ENCODE peak calls at places on chromosomes 12 and 14, in four cellular contexts. R is NB4, C is HT1080, T is Peyer's patch. Z is an unnamed sample.

GRCh38 chr12:123071401-123072304 is 79.2 kb downstream of the PITPNM2 start:
- DNase-seq in R (no peak), C (no peak), T (no peak), Z (no peak)

GRCh38 chr12:2248901-2249381 is 196.2 kb downstream of the CACNA1C start:
- DNase-seq in R (no peak), C (peak), T (peak), Z (no peak)

GRCh38 chr12:25250744-25251730 is at the start of gene KRAS:
- DNase-seq in R (peak), C (peak), T (peak), Z (peak)

GRCh38 chr14:49863483-49864262 is 11.1 kb upstream of the NEMF start:
- DNase-seq in R (peak), C (no peak), T (no peak), Z (peak)

GRCh38 chr14:66993512-66993911 is 195.7 kb upstream of the GARIN2 start:
- DNase-seq in R (no peak), C (no peak), T (no peak), Z (no peak)

GRCh38 chr12:53051058-53051880 is 1.4 kb downstream of the TNS2 start:
- DNase-seq in R (peak), C (no peak), T (peak), Z (no peak)

GRCh38 chr14:21486640-21487087 is 9.7 kb downstream of the TOX4 start:
- DNase-seq in R (no peak), C (no peak), T (no peak), Z (no peak)

GRCh38 chr12:116979109-116979508 is 68.4 kb downstream of the FBXW8 start:
- DNase-seq in R (no peak), C (no peak), T (no peak), Z (no peak)

GRCh38 chr12:66538970-66539369 is 139.9 kb downstream of the GRIP1 start:
- DNase-seq in R (no peak), C (peak), T (no peak), Z (no peak)

GRCh38 chr12:47721431-47721973 is 3.8 kb downstream of the ENDOU start:
- DNase-seq in R (peak), C (no peak), T (no peak), Z (no peak)

GRCh38 chr12:49808686-49809368 is 19.4 kb downstream of the NCKAP5L start:
- DNase-seq in R (no peak), C (no peak), T (no peak), Z (no peak)

GRCh38 chr14:88535149-88535548 is 19.7 kb downstream of the PTPN21 start:
- DNase-seq in R (no peak), C (no peak), T (peak), Z (peak)

GRCh38 chr12:26953447-26953846 is 15.2 kb downstream of the FGFR1OP2 start:
- DNase-seq in R (peak), C (no peak), T (no peak), Z (no peak)